ENCODE peak calls at places on chromosomes 2 and 18, in four cellular contexts. W is iris pigment epithelial cell, Q is BJ, O is prostate gland. N is an unnamed sample.

GRCh38 chr2:241183221-241183620 is 5.3 kb upstream of the ANO7 start:
- DNase-seq in W (no peak), Q (no peak), O (no peak), N (no peak)

GRCh38 chr18:13982136-13982535 is 66.8 kb upstream of the MC2R start:
- DNase-seq in W (no peak), Q (no peak), O (no peak), N (no peak)

GRCh38 chr18:13412901-13413300 is 194.3 kb downstream of the LDLRAD4 start:
- DNase-seq in W (no peak), Q (no peak), O (no peak), N (no peak)

GRCh38 chr2:64035067-64035942 is 16.1 kb upstream of the VPS54 start:
- DNase-seq in W (peak), Q (no peak), O (no peak), N (no peak)

GRCh38 chr2:216956820-216957493 is 97.1 kb upstream of the TNP1 start:
- DNase-seq in W (peak), Q (no peak), O (no peak), N (no peak)

GRCh38 chr18:47413327-47413726 is 161.9 kb upstream of the SKOR2 start:
- DNase-seq in W (no peak), Q (no peak), O (peak), N (no peak)

GRCh38 chr2:189799531-189799930 is 15.3 kb downstream of the PMS1 start:
- DNase-seq in W (peak), Q (no peak), O (no peak), N (no peak)

GRCh38 chr2:207784898-207785297 is 15.2 kb upstream of the FZD5 start:
- DNase-seq in W (no peak), Q (no peak), O (no peak), N (no peak)

GRCh38 chr2:234147335-234147861 is 96.9 kb downstream of the SPP2 start:
- DNase-seq in W (no peak), Q (no peak), O (no peak), N (no peak)

GRCh38 chr18:8765692-8766463 is 60.5 kb downstream of the MTCL1 start:
- DNase-seq in W (peak), Q (no peak), O (no peak), N (no peak)

GRCh38 chr2:155368934-155369333 is 670.4 kb downstream of the KCNJ3 start:
- DNase-seq in W (peak), Q (no peak), O (no peak), N (no peak)

GRCh38 chr2:3661149-3661660 is 3.2 kb downstream of the ALLC start:
- DNase-seq in W (no peak), Q (no peak), O (no peak), N (peak)

GRCh38 chr2:1591978-1592907 is 152.1 kb downstream of the PXDN start:
- DNase-seq in W (peak), Q (no peak), O (peak), N (no peak)

GRCh38 chr2:159612255-159612901 is 4.0 kb downstream of the BAZ2B start:
- DNase-seq in W (no peak), Q (no peak), O (no peak), N (no peak)

GRCh38 chr2:109164739-109165221 is 35.8 kb downstream of the SH3RF3 start:
- DNase-seq in W (peak), Q (peak), O (no peak), N (peak)

GRCh38 chr2:383888-384287 is 96.0 kb upstream of the ALKAL2 start:
- DNase-seq in W (no peak), Q (no peak), O (no peak), N (no peak)

GRCh38 chr2:195575879-195576391 is 81.1 kb upstream of the SLC39A10 start:
- DNase-seq in W (peak), Q (peak), O (no peak), N (peak)

GRCh38 chr2:201118957-201119848 is 3.2 kb downstream of the CFLAR start:
- DNase-seq in W (no peak), Q (no peak), O (no peak), N (no peak)

GRCh38 chr2:201440182-201440581 is 11.1 kb downstream of the TRAK2 start:
- DNase-seq in W (no peak), Q (no peak), O (peak), N (no peak)

GRCh38 chr2:415986-416610 is 128.2 kb upstream of the ALKAL2 start:
- DNase-seq in W (no peak), Q (no peak), O (no peak), N (no peak)

GRCh38 chr2:52976132-52976949 is 791.3 kb upstream of the CHAC2 start:
- DNase-seq in W (peak), Q (no peak), O (no peak), N (no peak)

GRCh38 chr2:163610817-163611556 is 124.8 kb downstream of the FIGN start:
- DNase-seq in W (no peak), Q (no peak), O (peak), N (no peak)

GRCh38 chr2:112004246-112004645 is 50.8 kb upstream of the TMEM87B start:
- DNase-seq in W (no peak), Q (no peak), O (peak), N (no peak)

GRCh38 chr2:235765181-235765820 is 271.5 kb downstream of the AGAP1 start:
- DNase-seq in W (peak), Q (peak), O (no peak), N (no peak)

GRCh38 chr2:144267209-144267608 is 252.7 kb downstream of the ZEB2 start:
- DNase-seq in W (no peak), Q (no peak), O (no peak), N (no peak)

GRCh38 chr2:10535703-10536102 is 87.6 kb upstream of the ODC1 start:
- DNase-seq in W (no peak), Q (no peak), O (no peak), N (no peak)

GRCh38 chr18:35178260-35178659 is 62.6 kb upstream of the ZNF397 start:
- DNase-seq in W (peak), Q (no peak), O (no peak), N (no peak)

GRCh38 chr18:3511980-3512379 is 62.0 kb downstream of the TGIF1 start:
- DNase-seq in W (peak), Q (peak), O (no peak), N (peak)

GRCh38 chr2:230899287-230899686 is 25.8 kb downstream of the GPR55 start:
- DNase-seq in W (no peak), Q (no peak), O (no peak), N (no peak)

GRCh38 chr18:49061906-49062831 is 111.4 kb upstream of the SMAD7 start:
- DNase-seq in W (no peak), Q (no peak), O (no peak), N (no peak)

GRCh38 chr2:143481728-143482127 is 352.5 kb downstream of the ARHGAP15 start:
- DNase-seq in W (no peak), Q (no peak), O (no peak), N (no peak)

GRCh38 chr2:43293744-43294695 is 67.6 kb upstream of the ZFP36L2 start:
- DNase-seq in W (peak), Q (peak), O (peak), N (peak)

GRCh38 chr18:32595735-32596134 is 125.1 kb upstream of the GAREM1 start:
- DNase-seq in W (no peak), Q (no peak), O (no peak), N (no peak)